ENCODE peak calls at places on chromosomes 2 and 18, in ten cellular contexts. One of them, this sample, is unnamed.

GRCh38 chr2:200397785-200398184 is 91.3 kb downstream of the SPATS2L start:
- DNase-seq in stimulated activated CD4-positive, alpha-beta T cell treated with anti-CD3 and anti-CD28 coated beads, Interleukin-15, amount 100 ng/mL, for 48 hours: no peak
- DNase-seq in SW480: no peak
- DNase-seq in substantia nigra: no peak
- DNase-seq in adrenal gland: no peak
- DNase-seq in neural crest cell: no peak
- DNase-seq in T47D: no peak
- DNase-seq in kidney tubule cell: peak; percentile 79
- DNase-seq in T-helper 2 cell: no peak
- DNase-seq in GM23338: peak; percentile 30
- DNase-seq in this sample: peak; percentile 6

GRCh38 chr2:8427211-8427610 is 254.6 kb upstream of the ID2 start:
- DNase-seq in stimulated activated CD4-positive, alpha-beta T cell treated with anti-CD3 and anti-CD28 coated beads, Interleukin-15, amount 100 ng/mL, for 48 hours: no peak
- DNase-seq in SW480: peak; percentile 20
- DNase-seq in substantia nigra: no peak
- DNase-seq in adrenal gland: no peak
- DNase-seq in neural crest cell: no peak
- DNase-seq in T47D: no peak
- DNase-seq in kidney tubule cell: no peak
- DNase-seq in T-helper 2 cell: no peak
- DNase-seq in GM23338: no peak
- DNase-seq in this sample: no peak

GRCh38 chr2:6184532-6185302 is 492.5 kb downstream of the SOX11 start:
- DNase-seq in stimulated activated CD4-positive, alpha-beta T cell treated with anti-CD3 and anti-CD28 coated beads, Interleukin-15, amount 100 ng/mL, for 48 hours: no peak
- DNase-seq in SW480: no peak
- DNase-seq in substantia nigra: no peak
- DNase-seq in adrenal gland: no peak
- DNase-seq in neural crest cell: peak; percentile 40
- DNase-seq in T47D: no peak
- DNase-seq in kidney tubule cell: peak; percentile 18
- DNase-seq in T-helper 2 cell: no peak
- DNase-seq in GM23338: no peak
- DNase-seq in this sample: no peak

GRCh38 chr2:11629851-11630250 is 40.1 kb downstream of the NTSR2 start:
- DNase-seq in stimulated activated CD4-positive, alpha-beta T cell treated with anti-CD3 and anti-CD28 coated beads, Interleukin-15, amount 100 ng/mL, for 48 hours: no peak
- DNase-seq in SW480: no peak
- DNase-seq in substantia nigra: no peak
- DNase-seq in adrenal gland: no peak
- DNase-seq in neural crest cell: no peak
- DNase-seq in T47D: no peak
- DNase-seq in kidney tubule cell: no peak
- DNase-seq in T-helper 2 cell: no peak
- DNase-seq in GM23338: no peak
- DNase-seq in this sample: no peak

GRCh38 chr18:47075098-47075883 is 39.9 kb upstream of the ELOA2 start:
- DNase-seq in stimulated activated CD4-positive, alpha-beta T cell treated with anti-CD3 and anti-CD28 coated beads, Interleukin-15, amount 100 ng/mL, for 48 hours: no peak
- DNase-seq in SW480: peak; percentile 64
- DNase-seq in substantia nigra: no peak
- DNase-seq in adrenal gland: no peak
- DNase-seq in neural crest cell: no peak
- DNase-seq in T47D: no peak
- DNase-seq in kidney tubule cell: no peak
- DNase-seq in T-helper 2 cell: no peak
- DNase-seq in GM23338: peak; percentile 54
- DNase-seq in this sample: no peak

GRCh38 chr18:34153711-34154110 is 71.0 kb downstream of the NOL4 start:
- DNase-seq in stimulated activated CD4-positive, alpha-beta T cell treated with anti-CD3 and anti-CD28 coated beads, Interleukin-15, amount 100 ng/mL, for 48 hours: no peak
- DNase-seq in SW480: no peak
- DNase-seq in substantia nigra: no peak
- DNase-seq in adrenal gland: no peak
- DNase-seq in neural crest cell: no peak
- DNase-seq in T47D: peak; percentile 8
- DNase-seq in kidney tubule cell: peak; percentile 75
- DNase-seq in T-helper 2 cell: no peak
- DNase-seq in GM23338: no peak
- DNase-seq in this sample: no peak

GRCh38 chr2:108958632-108959341 is 30.2 kb downstream of the EDAR start:
- DNase-seq in stimulated activated CD4-positive, alpha-beta T cell treated with anti-CD3 and anti-CD28 coated beads, Interleukin-15, amount 100 ng/mL, for 48 hours: no peak
- DNase-seq in SW480: no peak
- DNase-seq in substantia nigra: no peak
- DNase-seq in adrenal gland: no peak
- DNase-seq in neural crest cell: no peak
- DNase-seq in T47D: no peak
- DNase-seq in kidney tubule cell: no peak
- DNase-seq in T-helper 2 cell: no peak
- DNase-seq in GM23338: no peak
- DNase-seq in this sample: no peak

GRCh38 chr2:31580321-31581117 is at the start of gene SRD5A2:
- DNase-seq in stimulated activated CD4-positive, alpha-beta T cell treated with anti-CD3 and anti-CD28 coated beads, Interleukin-15, amount 100 ng/mL, for 48 hours: no peak
- DNase-seq in SW480: no peak
- DNase-seq in substantia nigra: no peak
- DNase-seq in adrenal gland: no peak
- DNase-seq in neural crest cell: no peak
- DNase-seq in T47D: no peak
- DNase-seq in kidney tubule cell: no peak
- DNase-seq in T-helper 2 cell: no peak
- DNase-seq in GM23338: peak; percentile 74
- DNase-seq in this sample: no peak

GRCh38 chr2:164815071-164815793 is 26.4 kb downstream of the COBLL1 start:
- DNase-seq in stimulated activated CD4-positive, alpha-beta T cell treated with anti-CD3 and anti-CD28 coated beads, Interleukin-15, amount 100 ng/mL, for 48 hours: no peak
- DNase-seq in SW480: no peak
- DNase-seq in substantia nigra: no peak
- DNase-seq in adrenal gland: no peak
- DNase-seq in neural crest cell: no peak
- DNase-seq in T47D: no peak
- DNase-seq in kidney tubule cell: no peak
- DNase-seq in T-helper 2 cell: no peak
- DNase-seq in GM23338: no peak
- DNase-seq in this sample: no peak

GRCh38 chr2:181138816-181139215 is 158.4 kb downstream of the UBE2E3 start:
- DNase-seq in stimulated activated CD4-positive, alpha-beta T cell treated with anti-CD3 and anti-CD28 coated beads, Interleukin-15, amount 100 ng/mL, for 48 hours: no peak
- DNase-seq in SW480: no peak
- DNase-seq in substantia nigra: no peak
- DNase-seq in adrenal gland: no peak
- DNase-seq in neural crest cell: no peak
- DNase-seq in T47D: no peak
- DNase-seq in kidney tubule cell: no peak
- DNase-seq in T-helper 2 cell: no peak
- DNase-seq in GM23338: no peak
- DNase-seq in this sample: no peak

GRCh38 chr2:128495996-128496547 is 177.4 kb upstream of the HS6ST1 start:
- DNase-seq in stimulated activated CD4-positive, alpha-beta T cell treated with anti-CD3 and anti-CD28 coated beads, Interleukin-15, amount 100 ng/mL, for 48 hours: no peak
- DNase-seq in SW480: no peak
- DNase-seq in substantia nigra: no peak
- DNase-seq in adrenal gland: no peak
- DNase-seq in neural crest cell: no peak
- DNase-seq in T47D: no peak
- DNase-seq in kidney tubule cell: no peak
- DNase-seq in T-helper 2 cell: no peak
- DNase-seq in GM23338: no peak
- DNase-seq in this sample: no peak

GRCh38 chr18:27355308-27355707 is 170.2 kb upstream of the CHST9 start:
- DNase-seq in stimulated activated CD4-positive, alpha-beta T cell treated with anti-CD3 and anti-CD28 coated beads, Interleukin-15, amount 100 ng/mL, for 48 hours: no peak
- DNase-seq in SW480: no peak
- DNase-seq in substantia nigra: no peak
- DNase-seq in adrenal gland: no peak
- DNase-seq in neural crest cell: no peak
- DNase-seq in T47D: no peak
- DNase-seq in kidney tubule cell: no peak
- DNase-seq in T-helper 2 cell: no peak
- DNase-seq in GM23338: no peak
- DNase-seq in this sample: no peak

GRCh38 chr2:28401411-28401810 is 8.8 kb downstream of the FOSL2 start:
- DNase-seq in stimulated activated CD4-positive, alpha-beta T cell treated with anti-CD3 and anti-CD28 coated beads, Interleukin-15, amount 100 ng/mL, for 48 hours: no peak
- DNase-seq in SW480: no peak
- DNase-seq in substantia nigra: no peak
- DNase-seq in adrenal gland: peak; percentile 54
- DNase-seq in neural crest cell: no peak
- DNase-seq in T47D: no peak
- DNase-seq in kidney tubule cell: peak; percentile 39
- DNase-seq in T-helper 2 cell: no peak
- DNase-seq in GM23338: no peak
- DNase-seq in this sample: no peak

GRCh38 chr2:239321596-239322413 is 79.0 kb downstream of the HDAC4 start:
- DNase-seq in stimulated activated CD4-positive, alpha-beta T cell treated with anti-CD3 and anti-CD28 coated beads, Interleukin-15, amount 100 ng/mL, for 48 hours: peak; percentile 60
- DNase-seq in SW480: peak; percentile 35
- DNase-seq in substantia nigra: no peak
- DNase-seq in adrenal gland: no peak
- DNase-seq in neural crest cell: no peak
- DNase-seq in T47D: no peak
- DNase-seq in kidney tubule cell: no peak
- DNase-seq in T-helper 2 cell: peak; percentile 45
- DNase-seq in GM23338: no peak
- DNase-seq in this sample: no peak

GRCh38 chr2:224025874-224026273 is 13.2 kb downstream of the SERPINE2 start:
- DNase-seq in stimulated activated CD4-positive, alpha-beta T cell treated with anti-CD3 and anti-CD28 coated beads, Interleukin-15, amount 100 ng/mL, for 48 hours: peak; percentile 56
- DNase-seq in SW480: peak; percentile 5
- DNase-seq in substantia nigra: no peak
- DNase-seq in adrenal gland: no peak
- DNase-seq in neural crest cell: no peak
- DNase-seq in T47D: no peak
- DNase-seq in kidney tubule cell: no peak
- DNase-seq in T-helper 2 cell: peak; percentile 31
- DNase-seq in GM23338: peak; percentile 64
- DNase-seq in this sample: no peak

GRCh38 chr2:185531721-185532120 is 206.9 kb upstream of the FSIP2 start:
- DNase-seq in stimulated activated CD4-positive, alpha-beta T cell treated with anti-CD3 and anti-CD28 coated beads, Interleukin-15, amount 100 ng/mL, for 48 hours: no peak
- DNase-seq in SW480: no peak
- DNase-seq in substantia nigra: no peak
- DNase-seq in adrenal gland: no peak
- DNase-seq in neural crest cell: no peak
- DNase-seq in T47D: no peak
- DNase-seq in kidney tubule cell: no peak
- DNase-seq in T-helper 2 cell: no peak
- DNase-seq in GM23338: no peak
- DNase-seq in this sample: no peak

GRCh38 chr2:170255971-170256370 is 78.0 kb downstream of the MYO3B start:
- DNase-seq in stimulated activated CD4-positive, alpha-beta T cell treated with anti-CD3 and anti-CD28 coated beads, Interleukin-15, amount 100 ng/mL, for 48 hours: no peak
- DNase-seq in SW480: no peak
- DNase-seq in substantia nigra: no peak
- DNase-seq in adrenal gland: no peak
- DNase-seq in neural crest cell: no peak
- DNase-seq in T47D: no peak
- DNase-seq in kidney tubule cell: peak; percentile 57
- DNase-seq in T-helper 2 cell: no peak
- DNase-seq in GM23338: no peak
- DNase-seq in this sample: no peak

GRCh38 chr18:50973367-50974126 is 5.7 kb downstream of the ELAC1 start:
- DNase-seq in stimulated activated CD4-positive, alpha-beta T cell treated with anti-CD3 and anti-CD28 coated beads, Interleukin-15, amount 100 ng/mL, for 48 hours: peak; percentile 5
- DNase-seq in SW480: peak; percentile 6
- DNase-seq in substantia nigra: no peak
- DNase-seq in adrenal gland: peak; percentile 58
- DNase-seq in neural crest cell: no peak
- DNase-seq in T47D: no peak
- DNase-seq in kidney tubule cell: peak; percentile 82
- DNase-seq in T-helper 2 cell: no peak
- DNase-seq in GM23338: no peak
- DNase-seq in this sample: no peak

GRCh38 chr18:3605562-3606443 is 155.8 kb downstream of the TGIF1 start:
- DNase-seq in stimulated activated CD4-positive, alpha-beta T cell treated with anti-CD3 and anti-CD28 coated beads, Interleukin-15, amount 100 ng/mL, for 48 hours: no peak
- DNase-seq in SW480: peak; percentile 64
- DNase-seq in substantia nigra: peak; percentile 27
- DNase-seq in adrenal gland: no peak
- DNase-seq in neural crest cell: no peak
- DNase-seq in T47D: no peak
- DNase-seq in kidney tubule cell: peak; percentile 65
- DNase-seq in T-helper 2 cell: peak; percentile 45
- DNase-seq in GM23338: peak; percentile 42
- DNase-seq in this sample: no peak

GRCh38 chr2:73406996-73407395 is 21.4 kb downstream of the ALMS1 start:
- DNase-seq in stimulated activated CD4-positive, alpha-beta T cell treated with anti-CD3 and anti-CD28 coated beads, Interleukin-15, amount 100 ng/mL, for 48 hours: no peak
- DNase-seq in SW480: no peak
- DNase-seq in substantia nigra: no peak
- DNase-seq in adrenal gland: no peak
- DNase-seq in neural crest cell: no peak
- DNase-seq in T47D: no peak
- DNase-seq in kidney tubule cell: no peak
- DNase-seq in T-helper 2 cell: no peak
- DNase-seq in GM23338: no peak
- DNase-seq in this sample: no peak

GRCh38 chr2:149894760-149895159 is 307.2 kb upstream of the MMADHC start:
- DNase-seq in stimulated activated CD4-positive, alpha-beta T cell treated with anti-CD3 and anti-CD28 coated beads, Interleukin-15, amount 100 ng/mL, for 48 hours: no peak
- DNase-seq in SW480: no peak
- DNase-seq in substantia nigra: no peak
- DNase-seq in adrenal gland: peak; percentile 7
- DNase-seq in neural crest cell: no peak
- DNase-seq in T47D: no peak
- DNase-seq in kidney tubule cell: peak; percentile 61
- DNase-seq in T-helper 2 cell: no peak
- DNase-seq in GM23338: no peak
- DNase-seq in this sample: no peak

GRCh38 chr2:120867290-120868231 is 131.9 kb downstream of the GLI2 start:
- DNase-seq in stimulated activated CD4-positive, alpha-beta T cell treated with anti-CD3 and anti-CD28 coated beads, Interleukin-15, amount 100 ng/mL, for 48 hours: no peak
- DNase-seq in SW480: peak; percentile 69
- DNase-seq in substantia nigra: peak; percentile 78
- DNase-seq in adrenal gland: peak; percentile 88
- DNase-seq in neural crest cell: peak; percentile 54
- DNase-seq in T47D: no peak
- DNase-seq in kidney tubule cell: peak; percentile 75
- DNase-seq in T-helper 2 cell: no peak
- DNase-seq in GM23338: peak; percentile 65
- DNase-seq in this sample: peak; percentile 62

GRCh38 chr2:207770602-207771404 is 1.1 kb upstream of the FZD5 start:
- DNase-seq in stimulated activated CD4-positive, alpha-beta T cell treated with anti-CD3 and anti-CD28 coated beads, Interleukin-15, amount 100 ng/mL, for 48 hours: no peak
- DNase-seq in SW480: no peak
- DNase-seq in substantia nigra: no peak
- DNase-seq in adrenal gland: no peak
- DNase-seq in neural crest cell: no peak
- DNase-seq in T47D: no peak
- DNase-seq in kidney tubule cell: no peak
- DNase-seq in T-helper 2 cell: no peak
- DNase-seq in GM23338: peak; percentile 65
- DNase-seq in this sample: no peak

GRCh38 chr2:178553047-178553446 is 72.8 kb downstream of the PLEKHA3 start:
- DNase-seq in stimulated activated CD4-positive, alpha-beta T cell treated with anti-CD3 and anti-CD28 coated beads, Interleukin-15, amount 100 ng/mL, for 48 hours: no peak
- DNase-seq in SW480: no peak
- DNase-seq in substantia nigra: no peak
- DNase-seq in adrenal gland: no peak
- DNase-seq in neural crest cell: no peak
- DNase-seq in T47D: no peak
- DNase-seq in kidney tubule cell: peak; percentile 81
- DNase-seq in T-helper 2 cell: no peak
- DNase-seq in GM23338: no peak
- DNase-seq in this sample: no peak

GRCh38 chr2:40384714-40385113 is 67.2 kb downstream of the SLC8A1 start:
- DNase-seq in stimulated activated CD4-positive, alpha-beta T cell treated with anti-CD3 and anti-CD28 coated beads, Interleukin-15, amount 100 ng/mL, for 48 hours: no peak
- DNase-seq in SW480: no peak
- DNase-seq in substantia nigra: no peak
- DNase-seq in adrenal gland: no peak
- DNase-seq in neural crest cell: no peak
- DNase-seq in T47D: no peak
- DNase-seq in kidney tubule cell: peak; percentile 30
- DNase-seq in T-helper 2 cell: no peak
- DNase-seq in GM23338: no peak
- DNase-seq in this sample: no peak

GRCh38 chr2:115443550-115444185 is 1001.2 kb downstream of the DPP10 start:
- DNase-seq in stimulated activated CD4-positive, alpha-beta T cell treated with anti-CD3 and anti-CD28 coated beads, Interleukin-15, amount 100 ng/mL, for 48 hours: no peak
- DNase-seq in SW480: no peak
- DNase-seq in substantia nigra: no peak
- DNase-seq in adrenal gland: no peak
- DNase-seq in neural crest cell: no peak
- DNase-seq in T47D: no peak
- DNase-seq in kidney tubule cell: no peak
- DNase-seq in T-helper 2 cell: no peak
- DNase-seq in GM23338: peak; percentile 39
- DNase-seq in this sample: no peak

GRCh38 chr2:112767693-112768380 is 3.4 kb upstream of the CKAP2L start:
- DNase-seq in stimulated activated CD4-positive, alpha-beta T cell treated with anti-CD3 and anti-CD28 coated beads, Interleukin-15, amount 100 ng/mL, for 48 hours: no peak
- DNase-seq in SW480: no peak
- DNase-seq in substantia nigra: no peak
- DNase-seq in adrenal gland: no peak
- DNase-seq in neural crest cell: no peak
- DNase-seq in T47D: no peak
- DNase-seq in kidney tubule cell: no peak
- DNase-seq in T-helper 2 cell: no peak
- DNase-seq in GM23338: no peak
- DNase-seq in this sample: no peak

GRCh38 chr2:165952600-165953210 is 871 bp downstream of the TTC21B start:
- DNase-seq in stimulated activated CD4-positive, alpha-beta T cell treated with anti-CD3 and anti-CD28 coated beads, Interleukin-15, amount 100 ng/mL, for 48 hours: no peak
- DNase-seq in SW480: peak; percentile 7
- DNase-seq in substantia nigra: no peak
- DNase-seq in adrenal gland: no peak
- DNase-seq in neural crest cell: no peak
- DNase-seq in T47D: no peak
- DNase-seq in kidney tubule cell: peak; percentile 44
- DNase-seq in T-helper 2 cell: no peak
- DNase-seq in GM23338: no peak
- DNase-seq in this sample: no peak

This sample was measured in C1 segment of cervical spinal cord.